ENCODE peak calls at places on chromosomes 11 and 22, in four cellular contexts. A is H1, Q is GM12878, M is HepG2. R is an unnamed sample.

GRCh38 chr11:92329644-92330043 is 105.0 kb downstream of the FAT3 start:
- DNase-seq in A (no peak), Q (no peak), M (no peak), R (no peak)

GRCh38 chr11:120376547-120377182 is 40.5 kb downstream of the ARHGEF12 start:
- DNase-seq in A (no peak), Q (no peak), M (no peak), R (no peak)

GRCh38 chr11:9203715-9204311 is 61.3 kb downstream of the DENND5A start:
- DNase-seq in A (no peak), Q (no peak), M (peak; percentile 10), R (no peak)

GRCh38 chr11:35525501-35526175 is at the start of gene PAMR1:
- DNase-seq in A (peak; percentile 54), Q (no peak), M (no peak), R (no peak)

GRCh38 chr11:71298761-71299181 is 46.4 kb upstream of the SHANK2 start:
- DNase-seq in A (no peak), Q (no peak), M (no peak), R (no peak)

GRCh38 chr11:17845431-17845881 is 110.9 kb downstream of the KCNC1 start:
- DNase-seq in A (no peak), Q (no peak), M (no peak), R (no peak)

GRCh38 chr22:35477911-35478582 is 62.6 kb upstream of the RASD2 start:
- DNase-seq in A (no peak), Q (no peak), M (no peak), R (no peak)

GRCh38 chr11:2804189-2804588 is 81.4 kb downstream of the CDKN1C start:
- DNase-seq in A (no peak), Q (no peak), M (no peak), R (no peak)

GRCh38 chr11:12170984-12171383 is 60.6 kb downstream of the MICAL2 start:
- DNase-seq in A (no peak), Q (no peak), M (no peak), R (no peak)

GRCh38 chr11:23644443-23644842 is 784.2 kb upstream of the CCDC179 start:
- DNase-seq in A (no peak), Q (no peak), M (no peak), R (no peak)

DNA sequence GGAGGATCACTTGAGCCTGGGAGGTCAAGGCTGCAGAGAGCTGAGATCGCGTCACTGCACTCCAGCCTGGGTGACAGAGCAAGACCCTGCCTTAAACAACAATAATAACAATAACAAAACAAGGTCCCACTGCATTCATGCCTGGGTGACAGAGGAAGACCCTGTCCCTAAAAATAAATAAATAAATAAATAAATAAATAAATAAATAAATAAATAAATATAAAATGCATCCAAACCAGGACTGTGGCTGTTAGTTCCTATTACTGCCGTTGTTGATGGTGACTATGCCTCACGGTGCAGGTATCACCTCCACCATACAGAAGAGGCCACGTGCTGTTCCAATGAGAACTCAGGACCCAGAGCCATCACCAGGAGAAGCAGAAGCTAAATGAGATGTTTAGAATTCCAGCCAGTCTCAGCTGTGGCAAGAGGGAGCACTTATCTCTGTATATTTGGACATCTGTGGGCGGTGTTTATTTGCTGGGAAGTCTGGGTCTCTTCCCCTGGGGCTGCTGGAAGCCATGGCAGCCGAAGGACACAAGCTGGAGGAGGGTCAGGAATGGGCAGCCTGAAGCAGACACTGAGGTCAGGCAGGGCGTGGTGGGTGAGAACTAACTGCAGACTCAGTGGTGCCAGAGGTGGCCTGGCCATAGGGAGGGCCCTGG is 21.6 kb downstream of the C11orf86 start:
- DNase-seq in A (no peak), Q (no peak), M (peak; percentile 93), R (no peak)
- TF ChIP-seq SUZ12 in A (no peak), Q (no peak), M (no peak), R (no peak)

DNA sequence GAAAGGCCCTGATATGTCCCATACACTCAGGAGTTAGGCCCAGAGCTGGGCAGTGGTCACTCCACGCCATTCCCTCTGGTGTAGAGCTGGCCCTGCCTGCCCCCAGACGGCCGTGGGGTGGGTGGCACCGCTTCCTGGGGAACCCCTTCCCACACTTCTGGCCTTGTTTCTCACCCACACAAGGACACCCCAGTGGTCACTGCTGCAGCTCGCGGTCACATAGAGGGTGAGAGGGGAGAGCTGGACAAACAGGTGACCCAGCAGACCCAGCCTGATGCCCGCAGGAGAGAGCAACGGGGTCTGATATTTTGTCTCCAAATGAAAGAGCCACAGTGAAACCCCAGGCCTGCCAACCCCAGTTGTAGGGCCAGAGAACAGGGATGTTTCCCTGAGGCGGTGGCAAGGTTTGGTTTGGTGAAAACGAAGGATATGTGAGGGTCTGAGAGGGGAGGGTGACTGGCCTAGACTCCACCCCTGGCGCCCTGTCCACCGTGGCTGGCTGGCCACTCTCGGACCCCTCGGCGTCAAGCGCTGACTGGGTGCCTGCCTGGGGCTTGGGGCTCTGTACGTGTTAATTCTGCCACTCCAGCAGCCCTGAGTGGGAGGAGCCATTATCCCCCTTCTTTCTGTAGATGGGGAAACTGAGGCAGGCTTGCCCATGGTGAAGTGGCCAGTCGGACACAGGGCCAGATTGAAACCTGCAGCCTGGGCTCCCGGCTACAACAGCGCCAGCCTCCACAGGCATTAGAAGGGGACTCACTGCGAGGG is 71.0 kb upstream of the PPARA start:
- DNase-seq in A (no peak), Q (no peak), M (no peak), R (no peak)
- TF ChIP-seq ZNF274 in A (no peak), Q (no peak), M (no peak), R (no peak)

DNA sequence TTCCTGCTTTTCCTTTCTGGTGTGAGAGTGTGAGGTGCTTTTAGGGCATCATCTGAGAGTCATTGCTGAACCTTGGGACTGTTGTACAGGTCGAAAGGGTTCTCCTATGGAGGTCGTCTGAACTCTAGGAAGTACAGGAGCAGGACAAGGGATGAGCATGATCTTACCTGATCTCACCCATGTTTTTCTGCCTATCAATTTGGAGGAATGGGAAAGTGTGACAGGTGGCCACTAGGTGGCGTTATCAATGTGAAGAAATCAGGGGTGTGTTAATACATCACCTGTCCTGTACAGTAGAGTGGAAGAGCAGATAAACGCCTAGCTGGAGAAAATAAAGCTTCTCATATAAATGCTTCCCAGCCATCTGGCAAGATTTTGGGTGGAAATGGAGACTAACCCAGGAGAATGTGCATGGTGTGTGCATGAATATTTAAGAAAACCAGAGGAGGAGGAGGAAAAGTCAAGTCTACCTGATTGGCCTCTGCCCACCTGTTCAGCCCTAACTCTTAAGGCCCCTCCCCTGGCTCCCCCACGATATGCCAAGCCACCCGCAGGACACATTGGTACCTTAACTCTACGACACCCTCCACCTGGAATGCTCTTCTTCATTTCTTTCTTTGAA is 72.0 kb upstream of the NARS2 start:
- DNase-seq in A (no peak), Q (no peak), M (peak; percentile 59), R (peak; percentile 48)
- TF ChIP-seq SUZ12 in A (no peak), Q (no peak), M (no peak), R (no peak)

DNA sequence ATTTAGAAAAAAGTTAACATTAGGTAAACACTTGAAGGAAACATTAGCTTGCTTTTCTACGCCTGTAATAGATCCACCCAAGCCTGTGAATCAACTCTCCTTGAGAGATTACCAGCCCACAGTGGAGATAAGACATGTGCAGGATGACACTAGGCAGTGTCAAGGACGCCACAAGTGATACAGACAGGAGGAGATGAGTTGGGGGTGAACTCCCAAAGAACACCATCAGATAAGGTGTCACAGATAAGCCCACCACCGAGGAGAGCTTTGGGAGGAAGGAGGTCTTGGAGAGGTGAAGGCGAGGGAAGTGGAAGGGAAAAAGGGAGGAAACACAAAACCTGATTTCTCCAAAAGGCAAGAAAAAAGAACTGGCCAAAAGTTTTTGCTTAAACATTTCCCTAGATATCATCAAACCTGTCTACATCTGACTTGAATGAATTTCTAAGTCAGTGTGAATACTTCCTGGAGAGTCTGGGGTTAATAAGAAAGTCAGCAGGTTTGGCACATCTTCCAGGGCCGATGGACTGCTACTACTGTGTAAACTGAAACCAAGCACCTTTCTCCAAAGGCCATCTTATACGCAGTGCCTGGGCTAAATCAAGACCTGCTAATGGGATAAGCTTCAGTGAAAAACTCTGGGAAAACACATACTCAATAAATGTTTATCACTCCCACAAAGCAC is 15.5 kb downstream of the CLTCL1 start:
- DNase-seq in A (no peak), Q (no peak), M (no peak), R (no peak)
- TF ChIP-seq ZNF274 in A (no peak), Q (no peak), M (no peak), R (no peak)

GRCh38 chr11:123681007-123681406 is 26.6 kb upstream of the SCN3B start:
- DNase-seq in A (no peak), Q (no peak), M (no peak), R (no peak)
- TF ChIP-seq SUZ12 in A (no peak), Q (no peak), M (no peak), R (no peak)

DNA sequence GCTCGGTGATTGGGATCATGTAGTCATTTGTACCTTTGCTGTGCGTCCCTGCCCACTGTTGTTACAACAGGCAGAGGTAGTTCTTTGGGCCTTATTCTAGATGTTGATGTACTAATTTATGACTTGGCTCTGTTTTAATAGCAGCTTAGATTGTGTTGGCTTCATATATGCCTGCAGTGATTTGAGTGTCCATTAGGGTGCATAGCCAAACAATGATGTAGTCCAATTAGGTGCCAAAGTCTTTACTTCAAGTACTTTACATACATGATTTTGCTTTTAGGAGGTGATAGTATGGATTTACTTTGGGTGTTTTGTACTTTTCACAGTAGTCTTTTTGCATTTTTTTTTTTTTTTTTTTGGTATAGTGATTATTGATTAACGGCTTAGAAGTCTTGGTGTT is 46.4 kb downstream of the PPP6R3 start:
- DNase-seq in A (no peak), Q (no peak), M (no peak), R (no peak)
- TF ChIP-seq ZNF274 in A (no peak), Q (no peak), M (no peak), R (no peak)

DNA sequence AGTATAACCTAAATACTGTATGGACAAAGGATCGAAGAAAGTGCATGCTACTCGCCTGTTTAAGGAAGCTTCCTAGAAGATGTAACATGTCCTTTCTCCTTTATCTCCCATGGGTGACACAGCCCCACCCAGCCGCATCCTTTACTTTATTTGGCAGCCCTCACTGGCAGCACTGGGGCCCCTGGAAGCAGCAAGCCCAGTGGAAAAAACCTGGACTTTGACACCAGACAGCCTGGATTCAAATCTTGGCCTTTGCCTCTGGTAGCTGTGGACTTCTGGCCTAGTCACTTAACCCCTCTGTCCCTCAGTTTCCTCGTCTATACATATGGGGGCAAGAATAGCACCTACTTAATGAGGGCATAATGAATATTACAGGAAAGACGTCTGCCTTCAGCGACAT is 67.1 kb downstream of the MYEOV start:
- DNase-seq in A (no peak), Q (no peak), M (no peak), R (no peak)
- TF ChIP-seq SUZ12 in A (no peak), Q (no peak), M (no peak), R (no peak)

DNA sequence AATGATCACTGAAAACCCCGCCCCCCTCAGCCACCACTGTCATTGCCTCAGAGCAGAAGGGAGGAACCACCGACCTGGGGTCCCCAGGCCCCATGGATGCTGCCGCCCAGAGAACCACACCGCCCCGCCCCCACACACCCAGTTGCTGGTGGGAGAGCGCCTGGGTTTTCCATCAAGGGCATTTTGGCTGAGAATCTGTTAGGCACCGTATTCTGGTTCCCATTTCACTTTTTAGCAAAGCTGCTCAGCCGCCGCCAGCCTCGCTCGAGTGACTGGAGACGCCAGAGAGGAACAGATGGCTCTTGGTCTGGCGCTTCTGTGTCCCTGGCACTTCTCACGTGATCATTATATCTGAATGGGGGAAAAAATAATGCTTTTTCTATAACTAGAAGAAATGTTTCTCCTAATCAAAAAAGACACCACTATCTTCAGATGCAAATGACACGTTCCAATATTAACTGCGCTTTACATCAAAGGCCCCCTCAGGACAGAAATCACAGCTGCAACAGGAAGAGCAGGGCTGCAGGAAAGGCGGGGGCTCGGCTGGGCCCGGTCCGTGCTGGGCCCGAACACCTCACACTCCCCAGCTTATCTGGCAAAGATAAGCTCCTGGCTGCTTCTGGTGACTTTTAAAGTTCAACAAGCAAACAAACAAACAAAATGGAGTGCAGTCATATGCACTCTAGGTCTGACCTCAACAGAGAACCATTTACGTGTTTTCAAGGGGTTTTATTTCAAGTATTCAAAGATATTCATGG is 149.8 kb downstream of the MPPED1 start:
- DNase-seq in A (no peak), Q (no peak), M (no peak), R (no peak)
- TF ChIP-seq ZNF274 in A (no peak), Q (no peak), M (no peak), R (no peak)